ENCODE peak calls at places on chromosome 14, in nine cellular contexts. C is OCI-LY7, G is GM23338, Z is endothelial cell of umbilical vein, K is HepG2, D is PC-3, Y is MM.1S, H is IMR-90, O is mammary epithelial cell. U is an unnamed sample.

GRCh38 chr14:21023174-21023573 is 1.7 kb downstream of the NDRG2 start:
- DNase-seq in C (no peak), G (no peak), Z (no peak), K (no peak), D (no peak), Y (no peak), H (no peak), O (no peak), U (no peak)

GRCh38 chr14:98707522-98707921 is 564.5 kb downstream of the BCL11B start:
- DNase-seq in C (no peak), G (no peak), Z (no peak), K (no peak), D (no peak), Y (no peak), H (no peak), O (no peak), U (no peak)

GRCh38 chr14:71242237-71242748 is 335.0 kb downstream of the PCNX1 start:
- DNase-seq in C (no peak), G (no peak), Z (peak; percentile 77), K (no peak), D (no peak), Y (no peak), H (peak; percentile 78), O (no peak), U (peak; percentile 51)

GRCh38 chr14:102088012-102088792 is 1.4 kb upstream of the HSP90AA1 start:
- DNase-seq in C (peak; percentile 65), G (peak; percentile 84), Z (peak; percentile 56), K (no peak), D (no peak), Y (no peak), H (no peak), O (peak; percentile 42), U (peak; percentile 41)

GRCh38 chr14:49972199-49972671 is 79.4 kb downstream of the ARF6 start:
- DNase-seq in C (peak; percentile 62), G (no peak), Z (peak; percentile 90), K (no peak), D (peak; percentile 90), Y (peak; percentile 6), H (peak; percentile 74), O (peak; percentile 66), U (no peak)

GRCh38 chr14:67975429-67975828 is 155.8 kb downstream of the RAD51B start:
- DNase-seq in C (no peak), G (no peak), Z (no peak), K (no peak), D (no peak), Y (no peak), H (no peak), O (no peak), U (no peak)

GRCh38 chr14:95287176-95287754 is 32.4 kb downstream of the CLMN start:
- DNase-seq in C (no peak), G (no peak), Z (no peak), K (no peak), D (no peak), Y (no peak), H (no peak), O (peak; percentile 35), U (no peak)

GRCh38 chr14:23259412-23259811 is 21.7 kb downstream of the RNF212B start:
- DNase-seq in C (no peak), G (no peak), Z (no peak), K (no peak), D (no peak), Y (no peak), H (no peak), O (no peak), U (no peak)

GRCh38 chr14:64038857-64039542 is 186.2 kb downstream of the SYNE2 start:
- DNase-seq in C (no peak), G (no peak), Z (no peak), K (no peak), D (no peak), Y (no peak), H (peak; percentile 12), O (no peak), U (no peak)

GRCh38 chr14:64045091-64045490 is 192.3 kb downstream of the SYNE2 start:
- DNase-seq in C (no peak), G (no peak), Z (no peak), K (no peak), D (no peak), Y (no peak), H (no peak), O (no peak), U (no peak)

GRCh38 chr14:64035143-64035542 is 182.3 kb downstream of the SYNE2 start:
- DNase-seq in C (no peak), G (no peak), Z (no peak), K (no peak), D (no peak), Y (no peak), H (peak; percentile 77), O (no peak), U (no peak)

GRCh38 chr14:64040044-64040443 is 187.2 kb downstream of the SYNE2 start:
- DNase-seq in C (no peak), G (peak; percentile 12), Z (peak; percentile 28), K (no peak), D (peak; percentile 37), Y (no peak), H (peak; percentile 44), O (no peak), U (no peak)
- H2AFZ ChIP-seq in C (no peak overlapping the region), G (no peak overlapping the region), Z (no peak overlapping the region), K (no peak overlapping the region), D (no peak overlapping the region), Y (no peak overlapping the region), H (no peak overlapping the region), O (no peak overlapping the region), U (no peak overlapping the region)

GRCh38 chr14:60510254-60510975 is 1.5 kb downstream of the SIX6 start:
- DNase-seq in C (no peak), G (peak; percentile 36), Z (no peak), K (no peak), D (no peak), Y (no peak), H (no peak), O (no peak), U (no peak)
- H4K20me1 ChIP-seq in C (no peaks in the 10 kb centered on the region), G (peaks cover 11% of the 10 kb centered on the region), Z (no peaks in the 10 kb centered on the region), K (no peaks in the 10 kb centered on the region), D (no peaks in the 10 kb centered on the region), Y (no peaks in the 10 kb centered on the region), H (no peaks in the 10 kb centered on the region), O (peaks cover 3% of the 10 kb centered on the region), U (peaks cover 4% of the 10 kb centered on the region)

GRCh38 chr14:92650581-92651105 is 97.8 kb downstream of the LGMN start:
- DNase-seq in C (no peak), G (no peak), Z (no peak), K (no peak), D (no peak), Y (no peak), H (no peak), O (no peak), U (no peak)
- H3K27ac ChIP-seq in C (no peak overlapping the region), G (no peak overlapping the region), Z (no peak overlapping the region), K (no peak overlapping the region), D (peak overlapping the region; percentile 58), Y (no peak overlapping the region), H (peak overlapping the region; percentile 100), O (no peak overlapping the region), U (no peak overlapping the region)

DNA sequence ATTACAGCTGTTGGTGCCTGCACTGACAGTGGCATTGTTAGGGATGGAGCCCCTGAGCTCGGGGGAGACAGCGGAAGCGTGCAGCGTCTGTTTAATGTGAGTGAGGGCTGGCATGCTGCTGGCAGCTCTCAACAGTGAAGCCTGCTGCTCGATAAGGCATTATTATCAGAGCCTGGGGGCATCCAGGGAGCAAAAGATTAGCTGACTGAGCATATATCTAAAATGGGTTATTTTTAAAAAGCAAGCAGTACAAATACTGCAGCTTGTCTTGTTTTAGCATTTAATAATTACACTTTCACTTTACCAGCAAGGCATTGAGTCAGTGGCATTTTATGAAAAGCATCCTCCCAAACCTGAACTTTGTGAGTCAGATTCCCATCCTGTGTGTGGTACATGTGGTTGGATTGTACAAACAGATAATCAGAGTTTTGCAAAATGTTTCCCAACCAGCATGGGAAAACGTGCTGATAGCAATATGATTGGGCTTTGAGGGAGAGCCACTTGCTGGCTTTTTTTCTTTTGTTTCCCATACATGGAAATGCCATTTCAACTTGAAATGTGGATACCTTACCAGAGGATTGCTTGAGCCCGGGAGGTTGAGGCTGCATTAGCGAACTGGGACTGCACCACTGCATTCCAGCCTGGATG is 150.8 kb downstream of the PRKCH start:
- DNase-seq in C (peak; percentile 74), G (no peak), Z (peak; percentile 96), K (peak; percentile 90), D (peak; percentile 100), Y (no peak), H (peak; percentile 99), O (peak; percentile 97), U (peak; percentile 43)
- H2AFZ ChIP-seq in C (peak overlapping the region; percentile 86), G (no peak overlapping the region), Z (no peak overlapping the region), K (no peak overlapping the region), D (no peak overlapping the region), Y (peak overlapping the region; percentile 34), H (peak overlapping the region; percentile 55), O (no peak overlapping the region), U (no peak overlapping the region)

GRCh38 chr14:73723799-73724621 is 9.8 kb upstream of the PNMA1 start:
- DNase-seq in C (no peak), G (peak; percentile 35), Z (peak; percentile 85), K (no peak), D (peak; percentile 96), Y (no peak), H (peak; percentile 97), O (peak; percentile 82), U (peak; percentile 61)
- H4K20me1 ChIP-seq in C (no peaks in the 10 kb centered on the region), G (no peaks in the 10 kb centered on the region), Z (no peaks in the 10 kb centered on the region), K (peaks cover 2% of the 10 kb centered on the region), D (no peaks in the 10 kb centered on the region), Y (no peaks in the 10 kb centered on the region), H (peaks cover 21% of the 10 kb centered on the region), O (no peaks in the 10 kb centered on the region), U (peaks cover 2% of the 10 kb centered on the region)